ENCODE peak calls at places on chromosome 11, in four cellular contexts. P, E, L and O are unnamed samples.

GRCh38 chr11:45930031-45930794 is 7.8 kb downstream of the LARGE2 start:
- DNase-seq in P (no peak), L (peak; percentile 70), E (no peak), O (no peak)

GRCh38 chr11:78074756-78075155 is 4.9 kb downstream of the NDUFC2 start:
- DNase-seq in L (no peak), E (no peak), P (no peak), O (no peak)

GRCh38 chr11:123316003-123316402 is 114.1 kb upstream of the GRAMD1B start:
- DNase-seq in P (no peak), L (no peak), E (no peak), O (no peak)

GRCh38 chr11:118623291-118623655 is 15.9 kb downstream of the PHLDB1 start:
- DNase-seq in E (no peak), L (no peak), P (no peak), O (no peak)

GRCh38 chr11:6962673-6963072 is 36.4 kb downstream of the ZNF215 start:
- DNase-seq in P (no peak), E (no peak), L (no peak), O (no peak)

GRCh38 chr11:12682730-12683500 is 8.7 kb downstream of the TEAD1 start:
- DNase-seq in L (no peak), P (no peak), E (no peak), O (no peak)

GRCh38 chr11:122271167-122271566 is 155.2 kb upstream of the BLID start:
- DNase-seq in E (no peak), P (no peak), L (peak; percentile 68), O (no peak)

GRCh38 chr11:64157987-64158386 is 7.9 kb downstream of the MACROD1 start:
- DNase-seq in L (no peak), E (no peak), P (no peak), O (no peak)

GRCh38 chr11:9643751-9644150 is 20.1 kb upstream of the SWAP70 start:
- DNase-seq in L (no peak), E (no peak), P (no peak), O (no peak)

GRCh38 chr11:43547411-43547718 is 133.2 kb upstream of the HSD17B12 start:
- DNase-seq in E (no peak), P (no peak), L (peak; percentile 62), O (no peak)

GRCh38 chr11:17405232-17406005 is 17.0 kb upstream of the KCNJ11 start:
- DNase-seq in P (no peak), L (peak; percentile 81), E (no peak), O (no peak)

GRCh38 chr11:72069787-72070251 is 10.5 kb downstream of the NUMA1 start:
- DNase-seq in E (no peak), P (peak; percentile 21), L (peak; percentile 76), O (peak; percentile 32)

GRCh38 chr11:72067676-72068075 is 12.7 kb downstream of the NUMA1 start:
- DNase-seq in E (no peak), L (no peak), P (no peak), O (no peak)

GRCh38 chr11:72067266-72067665 is 13.1 kb downstream of the NUMA1 start:
- DNase-seq in E (no peak), P (no peak), L (no peak), O (no peak)

GRCh38 chr11:72070486-72070885 is 9.9 kb downstream of the NUMA1 start:
- DNase-seq in E (no peak), P (no peak), L (no peak), O (no peak)

GRCh38 chr11:72069200-72069599 is 11.1 kb downstream of the NUMA1 start:
- DNase-seq in P (no peak), E (no peak), L (no peak), O (no peak)
- TF ChIP-seq CTCF in P (no peak), E (no peak), L (no peak), O (no peak)

GRCh38 chr11:84899740-84900139 is 727.4 kb downstream of the DLG2 start:
- DNase-seq in L (no peak), P (no peak), E (no peak), O (no peak)
- TF ChIP-seq CTCF in L (no peak), P (peak; percentile 49), E (peak; percentile 50), O (no peak)

DNA sequence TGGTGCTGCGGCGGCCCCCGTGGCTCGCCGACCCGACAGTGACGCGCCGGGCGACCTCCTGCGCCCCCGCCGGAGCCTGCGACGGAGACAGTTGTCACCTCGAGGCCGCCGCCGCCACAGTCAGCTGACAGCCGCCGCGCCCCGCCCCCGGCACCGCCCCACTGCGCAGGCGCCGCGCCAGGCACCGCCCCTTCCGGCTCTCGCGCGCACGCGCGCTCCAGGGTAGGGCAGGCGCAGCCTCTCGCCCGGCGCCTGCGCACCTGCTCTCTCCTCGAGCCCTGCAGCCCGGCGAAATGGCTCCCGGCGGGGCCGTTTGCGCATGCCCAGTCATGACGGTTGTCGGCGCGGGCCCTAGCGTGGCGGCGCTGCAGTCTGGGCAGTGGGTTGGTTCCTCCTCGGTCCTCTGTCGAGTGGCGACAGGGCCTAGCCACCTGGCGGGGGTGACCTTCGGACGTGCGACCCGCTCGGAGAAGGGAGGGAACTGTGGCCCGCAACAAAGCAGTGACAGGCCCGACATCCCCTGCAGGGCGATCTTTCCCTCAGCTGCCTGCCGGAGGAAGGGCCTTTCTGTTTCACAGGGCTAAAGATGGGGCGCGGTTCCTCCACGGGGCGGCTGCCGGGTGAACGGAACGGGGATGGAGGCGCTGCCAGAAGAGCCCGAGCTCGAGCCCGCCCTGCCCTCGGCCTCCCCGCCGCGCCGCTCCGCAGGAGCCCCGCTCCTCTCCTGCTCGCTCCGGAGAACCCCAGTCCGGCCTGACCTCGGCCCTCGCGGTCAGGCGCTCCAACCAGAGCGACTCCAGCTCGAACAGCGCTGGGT is at the start of gene TOLLIP:
- DNase-seq in E (peak; percentile 97), P (peak; percentile 75), L (peak; percentile 99), O (peak; percentile 100)
- TF ChIP-seq CTCF in E (peak; percentile 31), P (peak; percentile 35), L (no peak), O (no peak)

GRCh38 chr11:79122759-79123158 is 318.1 kb downstream of the TENM4 start:
- DNase-seq in P (no peak), E (no peak), L (no peak), O (no peak)
- TF ChIP-seq CTCF in P (no peak), E (no peak), L (no peak), O (no peak)